ENCODE peak calls at places on chromosomes 6 and 20, in nine cellular contexts. Q is stimulated activated naive B cell treated with anti-CD40 and anti-IgM and Interleukin-4, amounts not matched to agents 10 μg/mL and 1 μg/mL and 100 μg/mL, for 72 hours; G is GM12865; B is cardiac fibroblast; M is ACHN; Y is mucosa of gallbladder; N is NCI-H1417; H is stimulated activated CD4-positive, alpha-beta T cell treated with anti-CD3 and anti-CD28 coated beads, Interleukin-2, amount 100 ng/mL, for 48 hours; I is CD8-positive, alpha-beta memory T cell. K is an unnamed sample.

GRCh38 chr20:760751-761417 is 7.4 kb downstream of the SLC52A3 start:
- DNase-seq in Q (no peak), G (peak), B (peak), M (no peak), Y (no peak), N (no peak), H (peak), I (no peak), K (no peak)

GRCh38 chr6:137351890-137352289 is 132.7 kb upstream of the IFNGR1 start:
- DNase-seq in Q (no peak), G (no peak), B (no peak), M (no peak), Y (no peak), N (no peak), H (no peak), I (no peak), K (no peak)

GRCh38 chr20:13610205-13610604 is 28.5 kb downstream of the TASP1 start:
- DNase-seq in Q (no peak), G (peak), B (peak), M (no peak), Y (no peak), N (peak), H (no peak), I (no peak), K (peak)

GRCh38 chr6:159935633-159936032 is 33.2 kb upstream of the IGF2R start:
- DNase-seq in Q (no peak), G (no peak), B (peak), M (no peak), Y (no peak), N (no peak), H (no peak), I (no peak), K (no peak)

GRCh38 chr6:50145125-50145524 is 95.4 kb upstream of the DEFB112 start:
- DNase-seq in Q (no peak), G (peak), B (no peak), M (peak), Y (no peak), N (peak), H (no peak), I (no peak), K (peak)

GRCh38 chr6:11614534-11615213 is 77.1 kb downstream of the TMEM170B start:
- DNase-seq in Q (no peak), G (no peak), B (no peak), M (no peak), Y (no peak), N (no peak), H (no peak), I (no peak), K (no peak)

GRCh38 chr6:169827372-169827771 is 76.0 kb downstream of the ERMARD start:
- DNase-seq in Q (no peak), G (no peak), B (no peak), M (no peak), Y (no peak), N (no peak), H (no peak), I (no peak), K (no peak)

GRCh38 chr6:16762547-16763477 is 1.6 kb upstream of the ATXN1 start:
- DNase-seq in Q (peak), G (peak), B (peak), M (peak), Y (peak), N (peak), H (peak), I (peak), K (peak)

GRCh38 chr6:12656841-12657435 is 59.6 kb upstream of the PHACTR1 start:
- DNase-seq in Q (no peak), G (no peak), B (no peak), M (no peak), Y (no peak), N (peak), H (no peak), I (no peak), K (no peak)

GRCh38 chr6:78910611-78911134 is 43.3 kb downstream of the IRAK1BP1 start:
- DNase-seq in Q (no peak), G (peak), B (peak), M (no peak), Y (no peak), N (no peak), H (peak), I (no peak), K (peak)

GRCh38 chr6:42963855-42964605 is 3.5 kb downstream of the GNMT start:
- DNase-seq in Q (no peak), G (peak), B (peak), M (peak), Y (no peak), N (no peak), H (peak), I (no peak), K (peak)

GRCh38 chr6:3587660-3588059 is 130.8 kb upstream of the SLC22A23 start:
- DNase-seq in Q (no peak), G (no peak), B (no peak), M (no peak), Y (no peak), N (no peak), H (no peak), I (no peak), K (no peak)

GRCh38 chr20:23446505-23446904 is 6.2 kb downstream of the CST11 start:
- DNase-seq in Q (no peak), G (peak), B (peak), M (peak), Y (no peak), N (peak), H (peak), I (no peak), K (no peak)

GRCh38 chr6:144149894-144150672 is at the start of gene STX11:
- DNase-seq in Q (peak), G (peak), B (peak), M (peak), Y (peak), N (peak), H (peak), I (peak), K (peak)